ENCODE peak calls at places on chromosomes 3 and 15, in four cellular contexts. T, L, U and G are unnamed samples.

GRCh38 chr3:16665282-16665741 is 60.1 kb upstream of the DAZL start:
- DNase-seq in T (peak; percentile 6), L (no peak), U (no peak), G (peak; percentile 83)

GRCh38 chr3:14425574-14426304 is 23.3 kb downstream of the SLC6A6 start:
- DNase-seq in T (no peak), L (no peak), U (no peak), G (peak; percentile 89)

GRCh38 chr3:185823280-185824044 is 1.4 kb downstream of the IGF2BP2 start:
- DNase-seq in T (no peak), L (no peak), U (no peak), G (peak; percentile 58)

GRCh38 chr3:58177747-58178527 is 32.8 kb downstream of the DNASE1L3 start:
- DNase-seq in T (peak; percentile 69), L (peak; percentile 67), U (no peak), G (peak; percentile 89)

GRCh38 chr15:95470997-95471692 is 859.4 kb upstream of the NR2F2 start:
- DNase-seq in T (no peak), L (no peak), U (no peak), G (no peak)

GRCh38 chr3:30616347-30617027 is 10.1 kb downstream of the TGFBR2 start:
- DNase-seq in T (no peak), L (no peak), U (no peak), G (no peak)

GRCh38 chr3:55629432-55629831 is 142.3 kb upstream of the WNT5A start:
- DNase-seq in T (no peak), L (no peak), U (no peak), G (no peak)

GRCh38 chr3:14209596-14210280 is 31.1 kb downstream of the LSM3 start:
- DNase-seq in T (no peak), L (no peak), U (no peak), G (no peak)

GRCh38 chr15:76140069-76140454 is 80.3 kb downstream of the TMEM266 start:
- DNase-seq in T (no peak), L (no peak), U (no peak), G (no peak)

GRCh38 chr3:167723025-167723512 is 11.6 kb downstream of the PDCD10 start:
- DNase-seq in T (no peak), L (no peak), U (no peak), G (no peak)

GRCh38 chr3:72411843-72412242 is 436.4 kb downstream of the SHQ1 start:
- DNase-seq in T (no peak), L (no peak), U (no peak), G (no peak)

DNA sequence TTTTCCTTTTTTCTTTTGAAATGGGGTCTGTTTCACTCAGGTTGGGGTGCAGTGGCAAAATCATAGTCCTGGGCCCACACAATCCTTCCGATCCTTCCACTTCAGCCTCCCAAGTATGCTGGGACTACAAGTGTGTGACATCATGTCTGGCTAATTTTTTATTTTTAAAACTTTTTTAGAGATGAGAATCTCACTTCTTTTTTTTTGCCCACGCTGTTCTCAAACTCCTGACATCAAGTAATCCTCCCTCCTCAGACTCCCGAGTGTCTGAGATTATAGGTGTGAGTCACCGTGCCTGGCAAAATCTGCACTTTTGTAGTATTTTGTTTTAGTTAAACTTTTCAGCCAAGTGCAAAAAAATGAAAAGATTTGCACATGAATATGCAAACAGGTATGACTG is 171.0 kb downstream of the FNDC3B start:
- DNase-seq in T (no peak), L (no peak), U (no peak), G (no peak)
- TF ChIP-seq MYC in T (no peak), L (no peak), U (no peak), G (no peak)

GRCh38 chr15:39230205-39230916 is 350.5 kb upstream of the THBS1 start:
- DNase-seq in T (no peak), L (no peak), U (no peak), G (no peak)

GRCh38 chr15:39230917-39231285 is 350.0 kb upstream of the THBS1 start:
- DNase-seq in T (no peak), L (no peak), U (no peak), G (no peak)

GRCh38 chr15:39226169-39226964 is 354.5 kb upstream of the THBS1 start:
- DNase-seq in T (no peak), L (no peak), U (no peak), G (no peak)

GRCh38 chr15:39228889-39229288 is 352.0 kb upstream of the THBS1 start:
- DNase-seq in T (no peak), L (no peak), U (no peak), G (no peak)

GRCh38 chr15:39227001-39227400 is 353.9 kb upstream of the THBS1 start:
- DNase-seq in T (no peak), L (no peak), U (no peak), G (no peak)
- TF ChIP-seq CTCF in T (no peak), L (no peak), U (no peak), G (no peak)

GRCh38 chr3:33093847-33094246 is 3.1 kb downstream of the GLB1 start:
- DNase-seq in T (no peak), L (no peak), U (no peak), G (no peak)
- H3K4me3 ChIP-seq in T (no peak overlapping the region), L (no peak overlapping the region), U (no peak overlapping the region), G (no peak overlapping the region)

GRCh38 chr3:38359038-38359437 is 12.5 kb downstream of the XYLB start:
- DNase-seq in T (no peak), L (no peak), U (no peak), G (no peak)

GRCh38 chr3:38364721-38365400 is 18.3 kb downstream of the XYLB start:
- DNase-seq in T (no peak), L (no peak), U (no peak), G (no peak)

GRCh38 chr3:38360345-38360744 is 13.8 kb downstream of the XYLB start:
- DNase-seq in T (no peak), L (no peak), U (no peak), G (no peak)

GRCh38 chr3:38362825-38363224 is 16.2 kb downstream of the XYLB start:
- DNase-seq in T (no peak), L (no peak), U (no peak), G (no peak)

DNA sequence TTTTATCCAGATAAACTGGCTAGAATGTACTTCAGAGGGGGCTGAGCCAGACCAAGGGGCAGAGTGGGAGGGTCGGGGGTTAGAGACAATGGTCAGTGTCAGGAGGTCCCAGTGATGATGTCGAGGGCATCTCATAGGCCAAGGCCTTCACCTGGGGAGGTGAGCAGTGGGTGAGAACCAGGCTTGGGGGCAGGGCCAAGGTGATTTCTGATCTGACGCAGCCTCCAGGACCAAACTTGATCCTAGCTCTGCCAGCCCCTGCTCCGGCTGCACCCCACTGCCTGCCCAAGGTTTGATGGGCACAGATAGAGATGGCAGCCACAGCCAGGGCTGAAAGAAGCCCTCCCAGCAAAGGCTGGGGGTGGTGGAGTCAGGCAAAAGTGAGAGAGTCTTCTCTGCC is 14.9 kb downstream of the XYLB start:
- DNase-seq in T (no peak), L (no peak), U (no peak), G (no peak)
- TF ChIP-seq MYC in T (no peak), L (no peak), U (no peak), G (no peak)

GRCh38 chr15:37820380-37821128 is 113.9 kb upstream of the TMCO5A start:
- DNase-seq in T (no peak), L (no peak), U (no peak), G (no peak)

GRCh38 chr15:37819191-37819590 is 115.2 kb upstream of the TMCO5A start:
- DNase-seq in T (no peak), L (no peak), U (no peak), G (no peak)

GRCh38 chr15:37823601-37824275 is 110.7 kb upstream of the TMCO5A start:
- DNase-seq in T (no peak), L (no peak), U (no peak), G (no peak)

DNA sequence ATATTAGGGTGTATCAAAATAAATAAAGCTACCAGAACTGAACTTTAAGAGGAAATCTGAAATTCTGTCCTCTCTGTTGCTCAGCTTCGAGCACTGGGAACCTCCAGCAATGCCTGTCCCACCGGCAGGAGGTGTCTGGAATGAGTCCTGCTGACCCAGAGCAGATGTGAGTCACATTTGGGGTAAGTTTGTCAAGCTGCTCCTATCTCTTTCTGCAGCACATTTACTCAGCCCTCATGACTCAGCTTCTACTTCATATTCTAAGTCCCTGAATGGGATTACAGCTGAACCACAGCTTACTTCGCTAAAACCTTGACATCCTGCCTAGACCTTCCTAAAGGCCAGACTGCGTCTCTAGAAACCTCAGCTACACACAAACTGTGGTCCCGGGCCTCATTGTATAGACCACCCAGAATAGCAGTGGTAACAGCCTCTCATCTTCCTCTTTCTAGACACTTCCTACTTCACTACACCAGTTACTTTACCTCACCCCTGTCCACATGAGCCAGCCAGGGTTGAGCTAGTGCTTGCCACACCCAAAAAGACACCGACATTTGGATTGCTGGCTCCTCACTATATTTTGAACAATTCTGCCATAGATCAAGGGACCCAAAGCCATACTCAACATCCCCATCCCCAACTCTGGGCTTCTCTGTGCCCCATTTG is 109.6 kb upstream of the TMCO5A start:
- DNase-seq in T (peak; percentile 15), L (peak; percentile 2), U (no peak), G (peak; percentile 42)
- TF ChIP-seq CTCF in T (no peak), L (no peak), U (no peak), G (no peak)

GRCh38 chr3:147408180-147409105 is 722 bp upstream of the ZIC1 start:
- DNase-seq in T (no peak), L (no peak), U (no peak), G (no peak)

GRCh38 chr3:147407107-147407494 is 758 bp upstream of the ZIC4 start:
- DNase-seq in T (no peak), L (no peak), U (no peak), G (no peak)

GRCh38 chr3:147409143-147410121 is at the start of gene ZIC1:
- DNase-seq in T (no peak), L (no peak), U (no peak), G (no peak)

GRCh38 chr3:147406255-147407023 is at the start of gene ZIC4:
- DNase-seq in T (no peak), L (no peak), U (no peak), G (no peak)

GRCh38 chr3:147407495-147408179 is 1.3 kb upstream of the ZIC4 start:
- DNase-seq in T (no peak), L (no peak), U (no peak), G (no peak)
- H3K4me3 ChIP-seq in T (no peak overlapping the region), L (no peak overlapping the region), U (no peak overlapping the region), G (no peak overlapping the region)

DNA sequence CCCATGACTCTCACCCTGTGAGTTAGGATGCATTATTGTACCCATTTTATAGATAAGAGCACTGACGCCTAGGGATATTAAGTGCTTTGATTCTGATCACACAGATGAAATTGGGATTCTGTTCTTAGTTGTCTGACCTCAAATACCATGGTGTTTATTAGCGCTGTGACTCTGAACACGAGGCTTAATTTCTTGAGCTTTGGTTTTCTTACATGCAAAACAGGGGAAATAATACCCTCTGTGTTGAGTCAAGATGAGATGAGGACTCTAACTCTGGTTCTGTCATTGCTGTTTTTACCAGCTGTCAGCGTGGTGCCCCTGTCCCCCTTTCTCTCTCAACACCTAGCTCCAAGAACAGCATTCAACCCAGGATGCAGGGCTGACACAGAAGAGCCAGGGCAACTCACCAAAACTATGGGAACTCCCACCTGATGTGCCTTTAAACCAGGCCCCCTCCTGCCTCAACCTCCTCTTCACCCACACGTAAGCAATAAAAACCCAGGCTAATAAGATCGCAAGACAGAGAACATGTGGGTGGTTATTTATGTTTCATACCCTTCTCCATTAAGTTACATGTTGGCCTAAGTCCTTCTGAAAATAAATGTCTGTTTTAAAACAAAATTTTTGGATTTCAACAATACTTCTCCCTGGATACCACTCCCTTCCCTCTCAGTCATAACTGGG is 100.1 kb upstream of the SPATA12 start:
- DNase-seq in T (no peak), L (no peak), U (peak; percentile 39), G (no peak)
- TF ChIP-seq MYC in T (no peak), L (no peak), U (no peak), G (no peak)